ENCODE peak calls at places on chromosomes 11 and 22, in seven cellular contexts. Y, A, D, X, H, G and B are unnamed samples.
A peak's percentile ranks its signal among the peaks of the same experiment; 100 is the strongest.

GRCh38 chr11:45622861-45623260 is 42.6 kb downstream of the CHST1 start:
- DNase-seq in H (no peak), A (no peak), D (no peak), G (no peak), X (no peak), Y (no peak), B (no peak)

GRCh38 chr11:134063096-134063495 is 5.8 kb upstream of the JAM3 start:
- DNase-seq in Y (no peak), H (no peak), G (no peak), X (no peak), D (no peak), A (no peak), B (no peak)

GRCh38 chr11:66363187-66363601 is 8.4 kb downstream of the SLC29A2 start:
- DNase-seq in G (no peak), H (no peak), A (no peak), D (no peak), X (no peak), Y (no peak), B (no peak)

GRCh38 chr11:65588199-65589054 is 7.2 kb downstream of the KCNK7 start:
- DNase-seq in H (peak; percentile 61), D (no peak), X (peak; percentile 85), A (no peak), G (no peak), Y (peak; percentile 68), B (peak; percentile 60)

GRCh38 chr22:42313204-42313603 is 42.8 kb upstream of the TCF20 start:
- DNase-seq in D (no peak), G (no peak), H (no peak), X (no peak), A (no peak), Y (no peak), B (no peak)

GRCh38 chr11:36467913-36468312 is 42.2 kb downstream of the TRAF6 start:
- DNase-seq in D (no peak), A (no peak), H (no peak), G (no peak), Y (no peak), X (no peak), B (no peak)

GRCh38 chr11:96384156-96384555 is 5.6 kb downstream of the CCDC82 start:
- DNase-seq in D (no peak), Y (no peak), H (no peak), X (no peak), G (peak; percentile 18), A (no peak), B (no peak)

GRCh38 chr11:69801513-69802335 is 17.5 kb downstream of the FGF3 start:
- DNase-seq in A (no peak), H (no peak), D (no peak), Y (peak; percentile 20), X (peak; percentile 52), G (no peak), B (no peak)

GRCh38 chr11:88402784-88403183 is 65.2 kb upstream of the CTSC start:
- DNase-seq in H (no peak), A (no peak), Y (no peak), D (no peak), G (no peak), X (no peak), B (no peak)

GRCh38 chr11:18706330-18707243 is 8.0 kb downstream of the TMEM86A start:
- DNase-seq in D (no peak), X (peak; percentile 48), H (peak; percentile 23), A (no peak), G (no peak), Y (peak; percentile 27), B (peak; percentile 23)

GRCh38 chr11:94128171-94128745 is 383 bp upstream of the PANX1 start:
- DNase-seq in G (no peak), A (no peak), X (no peak), Y (no peak), D (no peak), H (no peak), B (no peak)

GRCh38 chr11:13880719-13881118 is 81.8 kb upstream of the SPON1 start:
- DNase-seq in H (no peak), Y (no peak), D (no peak), A (no peak), X (no peak), G (no peak), B (no peak)

GRCh38 chr11:62889484-62890437 is 9.1 kb downstream of the SLC3A2 start:
- DNase-seq in H (no peak), X (no peak), G (no peak), D (no peak), A (no peak), Y (no peak), B (no peak)

GRCh38 chr11:47430524-47430923 is 4.3 kb upstream of the PSMC3 start:
- DNase-seq in H (no peak), A (no peak), X (no peak), Y (no peak), D (no peak), G (no peak), B (no peak)

GRCh38 chr11:88508808-88509581 is 171.5 kb upstream of the CTSC start:
- DNase-seq in Y (no peak), H (no peak), X (peak; percentile 34), G (no peak), A (no peak), D (no peak), B (no peak)

GRCh38 chr11:132131962-132132361 is 761.5 kb downstream of the NTM start:
- DNase-seq in H (no peak), A (no peak), G (no peak), D (no peak), X (no peak), Y (no peak), B (no peak)

GRCh38 chr22:45882881-45883810 is 93.8 kb downstream of the WNT7B start:
- DNase-seq in A (no peak), G (no peak), Y (no peak), D (no peak), H (no peak), X (no peak), B (no peak)